ENCODE peak calls at places on chromosomes 5 and 9, in six cellular contexts. S is esophagus muscularis mucosa, K is esophagus squamous epithelium, Y is IMR-90, E is brain microvascular endothelial cell, L is GM23338. J is an unnamed sample.

GRCh38 chr5:107671742-107672211 is 1.0 kb upstream of the EFNA5 start:
- DNase-seq in L (peak), S (no peak), K (no peak), Y (peak), E (peak), J (no peak)

GRCh38 chr9:33686942-33687341 is 108.4 kb upstream of the PRSS3 start:
- DNase-seq in S (no peak), L (no peak), K (no peak), Y (no peak), E (no peak), J (no peak)

GRCh38 chr5:93899026-93899600 is 157.7 kb upstream of the POU5F2 start:
- DNase-seq in Y (no peak), E (no peak), K (no peak), S (no peak), L (peak), J (no peak)

GRCh38 chr9:75190762-75191161 is 102.4 kb downstream of the OSTF1 start:
- DNase-seq in E (no peak), L (no peak), K (no peak), Y (no peak), S (no peak), J (no peak)

GRCh38 chr5:139061856-139062255 is 136.3 kb downstream of the SIL1 start:
- DNase-seq in Y (peak), S (peak), K (no peak), L (peak), E (peak), J (no peak)

GRCh38 chr5:15938961-15939360 is 240.6 kb downstream of the MARCHF11 start:
- DNase-seq in L (no peak), Y (peak), S (no peak), E (peak), K (no peak), J (peak)

GRCh38 chr5:143521891-143522290 is 118.4 kb upstream of the NR3C1 start:
- DNase-seq in S (no peak), E (no peak), Y (no peak), L (no peak), K (no peak), J (no peak)

GRCh38 chr9:5485365-5486085 is 24.8 kb upstream of the PDCD1LG2 start:
- DNase-seq in Y (no peak), L (no peak), S (no peak), E (no peak), K (no peak), J (no peak)

GRCh38 chr9:92180669-92181181 is 65.5 kb upstream of the SPTLC1 start:
- DNase-seq in Y (peak), S (no peak), L (no peak), E (peak), K (no peak), J (no peak)

GRCh38 chr9:80072406-80072805 is 500.6 kb downstream of the TLE4 start:
- DNase-seq in Y (no peak), K (no peak), E (no peak), L (no peak), S (no peak), J (no peak)

GRCh38 chr9:128251701-128252100 is 24.1 kb downstream of the GOLGA2 start:
- DNase-seq in S (no peak), K (no peak), L (no peak), Y (no peak), E (no peak), J (no peak)

GRCh38 chr5:158198636-158199035 is 339.7 kb upstream of the CLINT1 start:
- DNase-seq in Y (no peak), E (no peak), K (no peak), S (no peak), L (peak), J (no peak)

GRCh38 chr5:158195811-158196210 is 336.9 kb upstream of the CLINT1 start:
- DNase-seq in K (no peak), S (no peak), E (no peak), Y (no peak), L (no peak), J (no peak)

GRCh38 chr5:158194561-158194961 is 335.6 kb upstream of the CLINT1 start:
- DNase-seq in Y (no peak), S (no peak), K (no peak), E (no peak), L (no peak), J (no peak)
- H3K27ac ChIP-seq in Y (no peak), S (no peak), K (no peak), E (no peak), L (no peak), J (no peak)

GRCh38 chr5:159928122-159928960 is 12.1 kb downstream of the ADRA1B start:
- DNase-seq in L (peak), K (no peak), Y (peak), S (no peak), E (peak), J (peak)
- H3K27ac ChIP-seq in L (no peak), K (peak), Y (no peak), S (no peak), E (no peak), J (no peak)

DNA sequence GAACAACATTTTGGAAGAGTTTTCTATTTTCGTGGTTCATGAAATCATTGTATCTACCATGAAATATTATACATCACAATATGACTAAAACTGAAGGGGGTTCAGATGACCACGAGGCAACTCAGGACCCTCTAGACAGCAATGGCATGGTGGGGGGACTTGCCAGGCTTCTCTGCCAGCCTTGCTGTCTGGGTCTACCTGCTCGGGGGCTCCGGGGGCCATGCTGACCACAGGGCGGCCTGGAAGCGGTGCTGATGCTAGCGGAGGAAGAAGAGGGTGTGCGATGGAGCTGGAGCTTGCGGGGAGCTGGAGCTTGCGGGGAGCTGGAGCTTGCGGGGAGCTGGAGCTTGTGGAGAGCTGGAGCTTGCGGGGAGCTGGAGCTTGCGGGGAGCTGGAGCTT is 89.2 kb upstream of the IRX4 start:
- DNase-seq in L (no peak), E (no peak), K (no peak), S (peak), Y (no peak), J (no peak)
- H3K27ac ChIP-seq in L (no peak), E (no peak), K (no peak), S (no peak), Y (no peak), J (no peak)

DNA sequence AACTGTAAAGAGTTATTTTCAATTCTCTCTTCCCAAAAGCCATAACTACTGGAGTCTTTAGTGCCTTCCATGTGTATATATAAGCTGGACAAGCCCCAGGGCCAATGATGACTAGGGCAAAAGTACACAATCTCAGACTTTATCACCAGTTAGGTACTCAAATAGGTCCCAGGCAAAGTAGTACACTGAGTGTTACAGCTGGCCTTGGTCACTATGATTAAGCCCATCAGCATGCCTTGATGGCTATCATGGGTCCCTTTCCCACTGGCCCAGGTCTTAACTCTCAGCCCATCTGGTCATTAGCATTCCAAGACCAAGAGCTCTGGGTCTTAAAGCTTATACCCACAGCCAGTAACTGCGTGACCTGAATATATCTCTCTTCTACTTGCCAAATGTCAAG is 62.5 kb downstream of the NR6A1 start:
- DNase-seq in Y (peak), S (no peak), L (no peak), E (peak), K (no peak), J (no peak)
- H3K27ac ChIP-seq in Y (no peak), S (no peak), L (no peak), E (peak), K (no peak), J (peak)

GRCh38 chr9:116168231-116168630 is 14.6 kb downstream of the PAPPA start:
- DNase-seq in Y (no peak), E (no peak), K (no peak), L (no peak), S (no peak), J (no peak)
- H3K27ac ChIP-seq in Y (no peak), E (no peak), K (no peak), L (no peak), S (no peak), J (no peak)

J was measured in epithelial cell of prostate.